ENCODE peak calls at places on chromosomes 11 and 22, in seven cellular contexts. Y is AG09309, W is GM12878, D is psoas muscle, O is fibroblast of the aortic adventitia, B is heart right ventricle, N is GM23338. I is an unnamed sample.

GRCh38 chr11:119317592-119318239 is 786 bp upstream of the MCAM start:
- DNase-seq in Y (no peak), W (no peak), D (no peak), O (no peak), B (no peak), N (no peak), I (no peak)

GRCh38 chr11:33062137-33062536 is 22.8 kb downstream of the TCP11L1 start:
- DNase-seq in Y (no peak), W (no peak), D (no peak), O (peak; percentile 22), B (no peak), N (no peak), I (no peak)

GRCh38 chr22:46864314-46865051 is 102.0 kb downstream of the TBC1D22A start:
- DNase-seq in Y (no peak), W (no peak), D (no peak), O (no peak), B (no peak), N (no peak), I (no peak)

GRCh38 chr11:64341429-64341828 is 1.4 kb downstream of the CCDC88B start:
- DNase-seq in Y (no peak), W (no peak), D (no peak), O (no peak), B (no peak), N (no peak), I (no peak)

GRCh38 chr11:14418801-14419417 is 59.9 kb upstream of the RRAS2 start:
- DNase-seq in Y (no peak), W (no peak), D (no peak), O (no peak), B (no peak), N (peak; percentile 92), I (no peak)

GRCh38 chr11:8006349-8006977 is 19.3 kb downstream of the EIF3F start:
- DNase-seq in Y (peak; percentile 33), W (peak; percentile 7), D (peak; percentile 15), O (peak; percentile 86), B (no peak), N (peak; percentile 92), I (no peak)

GRCh38 chr11:73147771-73148681 is 5.9 kb upstream of the FCHSD2 start:
- DNase-seq in Y (no peak), W (no peak), D (peak; percentile 48), O (no peak), B (peak; percentile 76), N (no peak), I (no peak)

GRCh38 chr11:16001899-16002426 is 354.4 kb downstream of the SOX6 start:
- DNase-seq in Y (peak; percentile 53), W (no peak), D (no peak), O (peak; percentile 92), B (no peak), N (peak; percentile 6), I (peak; percentile 87)

GRCh38 chr11:72621008-72621610 is 53.1 kb downstream of the PDE2A start:
- DNase-seq in Y (no peak), W (no peak), D (no peak), O (no peak), B (no peak), N (no peak), I (no peak)

GRCh38 chr22:44821741-44822425 is 69.5 kb downstream of the ARHGAP8 start:
- DNase-seq in Y (no peak), W (no peak), D (no peak), O (no peak), B (no peak), N (no peak), I (no peak)

GRCh38 chr22:41360126-41360525 is 21.6 kb upstream of the TEF start:
- DNase-seq in Y (no peak), W (no peak), D (no peak), O (no peak), B (no peak), N (peak; percentile 89), I (no peak)

GRCh38 chr11:12845739-12846358 is 163.3 kb upstream of the RASSF10 start:
- DNase-seq in Y (no peak), W (no peak), D (no peak), O (peak; percentile 46), B (peak; percentile 27), N (peak; percentile 59), I (no peak)

GRCh38 chr22:47284822-47285221 is 522.4 kb downstream of the TBC1D22A start:
- DNase-seq in Y (no peak), W (no peak), D (no peak), O (no peak), B (no peak), N (no peak), I (no peak)

GRCh38 chr22:44188316-44188715 is 7.6 kb downstream of the PARVG start:
- DNase-seq in Y (no peak), W (no peak), D (no peak), O (no peak), B (no peak), N (no peak), I (no peak)

GRCh38 chr11:65506770-65507485 is 8.1 kb downstream of the MALAT1 start:
- DNase-seq in Y (peak; percentile 95), W (no peak), D (peak; percentile 59), O (no peak), B (no peak), N (peak; percentile 81), I (no peak)

GRCh38 chr22:41501209-41501608 is 32.3 kb downstream of the ACO2 start:
- DNase-seq in Y (no peak), W (peak; percentile 27), D (no peak), O (no peak), B (no peak), N (peak; percentile 53), I (no peak)

GRCh38 chr11:128455766-128456165 is 131.6 kb downstream of the ETS1 start:
- DNase-seq in Y (no peak), W (no peak), D (no peak), O (no peak), B (no peak), N (no peak), I (no peak)

GRCh38 chr11:15406952-15407351 is 292.2 kb downstream of the INSC start:
- DNase-seq in Y (no peak), W (no peak), D (no peak), O (no peak), B (no peak), N (no peak), I (no peak)

GRCh38 chr22:36335621-36336020 is 52.1 kb downstream of the MYH9 start:
- DNase-seq in Y (no peak), W (no peak), D (no peak), O (no peak), B (no peak), N (no peak), I (no peak)

GRCh38 chr11:79419120-79419519 is 21.7 kb downstream of the TENM4 start:
- DNase-seq in Y (no peak), W (no peak), D (no peak), O (peak; percentile 52), B (no peak), N (no peak), I (peak; percentile 92)

GRCh38 chr11:67367014-67367835 is 6.2 kb downstream of the CLCF1 start:
- DNase-seq in Y (no peak), W (no peak), D (no peak), O (no peak), B (no peak), N (no peak), I (no peak)

GRCh38 chr11:47152953-47153950 is 23.4 kb downstream of the ARFGAP2 start:
- DNase-seq in Y (no peak), W (peak; percentile 7), D (peak; percentile 81), O (peak; percentile 87), B (peak; percentile 80), N (peak; percentile 93), I (no peak)

GRCh38 chr11:68414457-68415221 is 45.9 kb upstream of the PPP6R3 start:
- DNase-seq in Y (no peak), W (no peak), D (no peak), O (no peak), B (no peak), N (no peak), I (no peak)

GRCh38 chr11:34606326-34607120 is 14.4 kb upstream of the EHF start:
- DNase-seq in Y (no peak), W (no peak), D (no peak), O (no peak), B (no peak), N (no peak), I (no peak)
- TF ChIP-seq CTCF in Y (no peak), W (no peak), D (no peak), O (no peak), B (no peak), N (no peak), I (no peak)

GRCh38 chr11:117199061-117199915 is at the start of gene TAGLN:
- DNase-seq in Y (peak; percentile 78), W (no peak), D (peak; percentile 71), O (peak; percentile 92), B (peak; percentile 78), N (peak; percentile 95), I (peak; percentile 69)
- H3K4me3 ChIP-seq in Y (peak within 1 kb of the TSS; percentile 63), W (no peak within 1 kb of the TSS), D (peak within 1 kb of the TSS; percentile 58), O (peak within 1 kb of the TSS; percentile 72), B (peak within 1 kb of the TSS; percentile 46), N (peak within 1 kb of the TSS; percentile 68), I (peak within 1 kb of the TSS; percentile 23)

GRCh38 chr11:125624756-125625213 is at the start of gene CHEK1:
- DNase-seq in Y (no peak), W (no peak), D (no peak), O (no peak), B (no peak), N (no peak), I (no peak)

GRCh38 chr11:125625225-125625593 is 246 bp downstream of the CHEK1 start:
- DNase-seq in Y (peak; percentile 11), W (no peak), D (no peak), O (peak; percentile 68), B (no peak), N (peak; percentile 83), I (no peak)

GRCh38 chr11:125627236-125627910 is 2.4 kb downstream of the CHEK1 start:
- DNase-seq in Y (no peak), W (no peak), D (no peak), O (peak; percentile 25), B (no peak), N (no peak), I (no peak)

GRCh38 chr11:125626381-125626950 is 1.5 kb downstream of the CHEK1 start:
- DNase-seq in Y (no peak), W (peak; percentile 36), D (no peak), O (no peak), B (no peak), N (peak; percentile 93), I (peak; percentile 35)

DNA sequence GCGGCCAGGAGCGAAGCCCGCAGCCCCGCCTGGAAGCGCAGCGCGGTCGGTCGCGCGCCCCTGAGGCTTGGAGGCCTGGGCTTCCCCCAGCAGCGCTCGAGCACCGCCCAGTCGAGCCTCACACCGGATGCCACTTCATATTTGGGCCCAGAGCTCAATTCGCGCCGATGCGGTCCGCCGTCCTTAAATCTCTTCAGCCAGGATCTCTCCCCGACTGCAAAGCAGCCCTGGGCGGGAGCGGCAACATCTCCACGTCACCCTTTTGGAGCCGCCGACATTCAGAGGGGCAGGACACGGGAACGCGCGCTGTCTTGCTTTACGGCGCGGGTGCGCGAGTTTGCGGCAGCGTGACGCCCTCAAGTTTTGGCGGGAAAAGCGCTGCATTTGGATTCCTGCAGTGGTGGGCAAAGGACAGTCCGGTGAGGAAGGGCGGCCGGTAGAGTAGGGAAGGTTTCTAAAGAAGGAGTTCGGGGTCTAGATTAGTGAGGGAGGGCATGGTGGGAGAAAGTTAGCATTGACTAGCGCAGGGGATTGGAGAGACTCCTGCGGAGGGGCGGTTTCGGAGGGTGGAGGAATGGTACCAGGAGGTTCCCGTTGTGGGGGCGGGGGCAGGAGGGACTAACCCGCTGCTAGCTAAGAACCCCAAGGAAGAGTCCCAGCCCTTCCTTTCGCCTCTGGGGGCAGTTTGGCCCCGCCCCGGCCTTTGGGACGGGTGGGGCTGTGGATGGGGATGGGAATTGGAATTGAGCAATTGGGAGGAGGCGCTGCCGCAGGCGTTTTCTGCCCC is 824 bp downstream of the CHEK1 start:
- DNase-seq in Y (peak; percentile 32), W (peak; percentile 77), D (peak; percentile 86), O (peak; percentile 85), B (peak; percentile 87), N (peak; percentile 97), I (peak; percentile 37)
- TF ChIP-seq CTCF in Y (no peak), W (no peak), D (no peak), O (no peak), B (peak; percentile 24), N (no peak), I (no peak)

GRCh38 chr11:19436932-19437331 is 196.2 kb upstream of the E2F8 start:
- DNase-seq in Y (no peak), W (no peak), D (no peak), O (no peak), B (no peak), N (no peak), I (no peak)
- H3K4me3 ChIP-seq in Y (no peak overlapping the region), W (no peak overlapping the region), D (no peak overlapping the region), O (no peak overlapping the region), B (no peak overlapping the region), N (no peak overlapping the region), I (no peak overlapping the region)

I was measured in kidney epithelial cell.